ENCODE peak calls at places on chromosome 14, in nine cellular contexts. One of them, this sample, is unnamed.

GRCh38 chr14:101054671-101055070 is 151.1 kb upstream of the RTL1 start:
- DNase-seq in nephron progenitor cell: no peak
- DNase-seq in esophagus muscularis mucosa: no peak
- DNase-seq in lower lobe of right lung: no peak
- DNase-seq in ascending aorta: no peak
- DNase-seq in BJ: no peak
- DNase-seq in AG10803: no peak
- DNase-seq in brain microvascular endothelial cell: no peak
- DNase-seq in astrocyte of the spinal cord: no peak
- DNase-seq in this sample: no peak

GRCh38 chr14:74549588-74549987 is 56.0 kb downstream of the ISCA2 start:
- DNase-seq in nephron progenitor cell: no peak
- DNase-seq in esophagus muscularis mucosa: no peak
- DNase-seq in lower lobe of right lung: no peak
- DNase-seq in ascending aorta: no peak
- DNase-seq in BJ: no peak
- DNase-seq in AG10803: peak; percentile 34
- DNase-seq in brain microvascular endothelial cell: no peak
- DNase-seq in astrocyte of the spinal cord: no peak
- DNase-seq in this sample: peak; percentile 46

GRCh38 chr14:76424359-76424758 is 48.4 kb downstream of the ESRRB start:
- DNase-seq in nephron progenitor cell: no peak
- DNase-seq in esophagus muscularis mucosa: no peak
- DNase-seq in lower lobe of right lung: no peak
- DNase-seq in ascending aorta: no peak
- DNase-seq in BJ: no peak
- DNase-seq in AG10803: no peak
- DNase-seq in brain microvascular endothelial cell: no peak
- DNase-seq in astrocyte of the spinal cord: no peak
- DNase-seq in this sample: no peak

GRCh38 chr14:35341454-35342159 is 49.4 kb downstream of the PSMA6 start:
- DNase-seq in nephron progenitor cell: peak; percentile 67
- DNase-seq in esophagus muscularis mucosa: peak; percentile 98
- DNase-seq in lower lobe of right lung: peak; percentile 98
- DNase-seq in ascending aorta: peak; percentile 97
- DNase-seq in BJ: peak; percentile 37
- DNase-seq in AG10803: peak; percentile 94
- DNase-seq in brain microvascular endothelial cell: no peak
- DNase-seq in astrocyte of the spinal cord: peak; percentile 89
- DNase-seq in this sample: peak; percentile 99

GRCh38 chr14:99549684-99550083 is 54.3 kb downstream of the CCDC85C start:
- DNase-seq in nephron progenitor cell: no peak
- DNase-seq in esophagus muscularis mucosa: no peak
- DNase-seq in lower lobe of right lung: no peak
- DNase-seq in ascending aorta: no peak
- DNase-seq in BJ: no peak
- DNase-seq in AG10803: peak; percentile 52
- DNase-seq in brain microvascular endothelial cell: no peak
- DNase-seq in astrocyte of the spinal cord: no peak
- DNase-seq in this sample: no peak

GRCh38 chr14:21197418-21198205 is 41.7 kb upstream of the OR5AU1 start:
- DNase-seq in nephron progenitor cell: no peak
- DNase-seq in esophagus muscularis mucosa: no peak
- DNase-seq in lower lobe of right lung: no peak
- DNase-seq in ascending aorta: no peak
- DNase-seq in BJ: no peak
- DNase-seq in AG10803: no peak
- DNase-seq in brain microvascular endothelial cell: no peak
- DNase-seq in astrocyte of the spinal cord: peak; percentile 25
- DNase-seq in this sample: no peak

GRCh38 chr14:95664046-95664445 is 22.2 kb upstream of the TCL1B start:
- DNase-seq in nephron progenitor cell: no peak
- DNase-seq in esophagus muscularis mucosa: no peak
- DNase-seq in lower lobe of right lung: no peak
- DNase-seq in ascending aorta: no peak
- DNase-seq in BJ: no peak
- DNase-seq in AG10803: no peak
- DNase-seq in brain microvascular endothelial cell: no peak
- DNase-seq in astrocyte of the spinal cord: no peak
- DNase-seq in this sample: no peak

GRCh38 chr14:49594347-49595089 is 4.2 kb upstream of the LRR1 start:
- DNase-seq in nephron progenitor cell: no peak
- DNase-seq in esophagus muscularis mucosa: no peak
- DNase-seq in lower lobe of right lung: no peak
- DNase-seq in ascending aorta: no peak
- DNase-seq in BJ: no peak
- DNase-seq in AG10803: no peak
- DNase-seq in brain microvascular endothelial cell: peak; percentile 81
- DNase-seq in astrocyte of the spinal cord: peak; percentile 59
- DNase-seq in this sample: no peak

GRCh38 chr14:103121846-103122577 is 1.2 kb upstream of the TNFAIP2 start:
- DNase-seq in nephron progenitor cell: peak; percentile 79
- DNase-seq in esophagus muscularis mucosa: peak; percentile 96
- DNase-seq in lower lobe of right lung: peak; percentile 93
- DNase-seq in ascending aorta: peak; percentile 68
- DNase-seq in BJ: no peak
- DNase-seq in AG10803: peak; percentile 70
- DNase-seq in brain microvascular endothelial cell: no peak
- DNase-seq in astrocyte of the spinal cord: peak; percentile 54
- DNase-seq in this sample: peak; percentile 77

GRCh38 chr14:99757331-99758070 is 35.7 kb upstream of the EML1 start:
- DNase-seq in nephron progenitor cell: no peak
- DNase-seq in esophagus muscularis mucosa: no peak
- DNase-seq in lower lobe of right lung: no peak
- DNase-seq in ascending aorta: no peak
- DNase-seq in BJ: peak; percentile 100
- DNase-seq in AG10803: peak; percentile 97
- DNase-seq in brain microvascular endothelial cell: peak; percentile 86
- DNase-seq in astrocyte of the spinal cord: peak; percentile 95
- DNase-seq in this sample: no peak

GRCh38 chr14:73662439-73663056 is 17.8 kb downstream of the DNAL1 start:
- DNase-seq in nephron progenitor cell: no peak
- DNase-seq in esophagus muscularis mucosa: no peak
- DNase-seq in lower lobe of right lung: no peak
- DNase-seq in ascending aorta: no peak
- DNase-seq in BJ: peak; percentile 89
- DNase-seq in AG10803: peak; percentile 94
- DNase-seq in brain microvascular endothelial cell: peak; percentile 90
- DNase-seq in astrocyte of the spinal cord: peak; percentile 90
- DNase-seq in this sample: peak; percentile 11

GRCh38 chr14:71377099-71377498 is 469.8 kb downstream of the PCNX1 start:
- DNase-seq in nephron progenitor cell: no peak
- DNase-seq in esophagus muscularis mucosa: no peak
- DNase-seq in lower lobe of right lung: no peak
- DNase-seq in ascending aorta: no peak
- DNase-seq in BJ: no peak
- DNase-seq in AG10803: no peak
- DNase-seq in brain microvascular endothelial cell: no peak
- DNase-seq in astrocyte of the spinal cord: no peak
- DNase-seq in this sample: no peak

GRCh38 chr14:71383510-71383909 is 476.3 kb downstream of the PCNX1 start:
- DNase-seq in nephron progenitor cell: no peak
- DNase-seq in esophagus muscularis mucosa: no peak
- DNase-seq in lower lobe of right lung: no peak
- DNase-seq in ascending aorta: no peak
- DNase-seq in BJ: no peak
- DNase-seq in AG10803: no peak
- DNase-seq in brain microvascular endothelial cell: no peak
- DNase-seq in astrocyte of the spinal cord: no peak
- DNase-seq in this sample: no peak

GRCh38 chr14:71381814-71382213 is 474.6 kb downstream of the PCNX1 start:
- DNase-seq in nephron progenitor cell: no peak
- DNase-seq in esophagus muscularis mucosa: no peak
- DNase-seq in lower lobe of right lung: no peak
- DNase-seq in ascending aorta: no peak
- DNase-seq in BJ: no peak
- DNase-seq in AG10803: no peak
- DNase-seq in brain microvascular endothelial cell: no peak
- DNase-seq in astrocyte of the spinal cord: no peak
- DNase-seq in this sample: no peak

GRCh38 chr14:71382315-71382714 is 475.1 kb downstream of the PCNX1 start:
- DNase-seq in nephron progenitor cell: no peak
- DNase-seq in esophagus muscularis mucosa: no peak
- DNase-seq in lower lobe of right lung: no peak
- DNase-seq in ascending aorta: no peak
- DNase-seq in BJ: no peak
- DNase-seq in AG10803: no peak
- DNase-seq in brain microvascular endothelial cell: no peak
- DNase-seq in astrocyte of the spinal cord: no peak
- DNase-seq in this sample: no peak

GRCh38 chr14:71380271-71380670 is 473.0 kb downstream of the PCNX1 start:
- DNase-seq in nephron progenitor cell: no peak
- DNase-seq in esophagus muscularis mucosa: no peak
- DNase-seq in lower lobe of right lung: no peak
- DNase-seq in ascending aorta: no peak
- DNase-seq in BJ: peak; percentile 46
- DNase-seq in AG10803: peak; percentile 91
- DNase-seq in brain microvascular endothelial cell: peak; percentile 53
- DNase-seq in astrocyte of the spinal cord: peak; percentile 58
- DNase-seq in this sample: no peak
- TF ChIP-seq CTCF in nephron progenitor cell: no peak
- TF ChIP-seq CTCF in esophagus muscularis mucosa: no peak
- TF ChIP-seq CTCF in lower lobe of right lung: no peak
- TF ChIP-seq CTCF in ascending aorta: no peak
- TF ChIP-seq CTCF in BJ: no peak
- TF ChIP-seq CTCF in AG10803: no peak
- TF ChIP-seq CTCF in brain microvascular endothelial cell: no peak
- TF ChIP-seq CTCF in astrocyte of the spinal cord: no peak
- TF ChIP-seq CTCF in this sample: no peak

GRCh38 chr14:104724407-104724980 is 465 bp downstream of the ADSS1 start:
- DNase-seq in nephron progenitor cell: no peak
- DNase-seq in esophagus muscularis mucosa: no peak
- DNase-seq in lower lobe of right lung: peak; percentile 70
- DNase-seq in ascending aorta: no peak
- DNase-seq in BJ: no peak
- DNase-seq in AG10803: no peak
- DNase-seq in brain microvascular endothelial cell: no peak
- DNase-seq in astrocyte of the spinal cord: no peak
- DNase-seq in this sample: no peak

GRCh38 chr14:104726600-104727451 is 2.8 kb downstream of the ADSS1 start:
- DNase-seq in nephron progenitor cell: peak; percentile 40
- DNase-seq in esophagus muscularis mucosa: no peak
- DNase-seq in lower lobe of right lung: no peak
- DNase-seq in ascending aorta: no peak
- DNase-seq in BJ: no peak
- DNase-seq in AG10803: no peak
- DNase-seq in brain microvascular endothelial cell: no peak
- DNase-seq in astrocyte of the spinal cord: no peak
- DNase-seq in this sample: no peak

GRCh38 chr14:104723651-104724406 is at the start of gene ADSS1:
- DNase-seq in nephron progenitor cell: peak; percentile 79
- DNase-seq in esophagus muscularis mucosa: no peak
- DNase-seq in lower lobe of right lung: peak; percentile 83
- DNase-seq in ascending aorta: no peak
- DNase-seq in BJ: no peak
- DNase-seq in AG10803: peak; percentile 35
- DNase-seq in brain microvascular endothelial cell: no peak
- DNase-seq in astrocyte of the spinal cord: no peak
- DNase-seq in this sample: peak; percentile 44

GRCh38 chr14:104725772-104726548 is 1.9 kb downstream of the ADSS1 start:
- DNase-seq in nephron progenitor cell: no peak
- DNase-seq in esophagus muscularis mucosa: no peak
- DNase-seq in lower lobe of right lung: no peak
- DNase-seq in ascending aorta: no peak
- DNase-seq in BJ: no peak
- DNase-seq in AG10803: no peak
- DNase-seq in brain microvascular endothelial cell: no peak
- DNase-seq in astrocyte of the spinal cord: no peak
- DNase-seq in this sample: no peak

GRCh38 chr14:104724981-104725771 is 1.1 kb downstream of the ADSS1 start:
- DNase-seq in nephron progenitor cell: peak; percentile 63
- DNase-seq in esophagus muscularis mucosa: no peak
- DNase-seq in lower lobe of right lung: no peak
- DNase-seq in ascending aorta: no peak
- DNase-seq in BJ: no peak
- DNase-seq in AG10803: no peak
- DNase-seq in brain microvascular endothelial cell: no peak
- DNase-seq in astrocyte of the spinal cord: peak; percentile 33
- DNase-seq in this sample: no peak
- TF ChIP-seq CTCF in nephron progenitor cell: peak; percentile 41
- TF ChIP-seq CTCF in esophagus muscularis mucosa: no peak
- TF ChIP-seq CTCF in lower lobe of right lung: no peak
- TF ChIP-seq CTCF in ascending aorta: peak; percentile 53
- TF ChIP-seq CTCF in BJ: peak; percentile 57
- TF ChIP-seq CTCF in AG10803: peak; percentile 38
- TF ChIP-seq CTCF in brain microvascular endothelial cell: peak; percentile 56
- TF ChIP-seq CTCF in astrocyte of the spinal cord: peak; percentile 32
- TF ChIP-seq CTCF in this sample: no peak

GRCh38 chr14:57182760-57183503 is 85.8 kb downstream of the EXOC5 start:
- DNase-seq in nephron progenitor cell: peak; percentile 26
- DNase-seq in esophagus muscularis mucosa: no peak
- DNase-seq in lower lobe of right lung: no peak
- DNase-seq in ascending aorta: no peak
- DNase-seq in BJ: no peak
- DNase-seq in AG10803: no peak
- DNase-seq in brain microvascular endothelial cell: no peak
- DNase-seq in astrocyte of the spinal cord: no peak
- DNase-seq in this sample: no peak
- TF ChIP-seq CTCF in nephron progenitor cell: peak; percentile 57
- TF ChIP-seq CTCF in esophagus muscularis mucosa: no peak
- TF ChIP-seq CTCF in lower lobe of right lung: no peak
- TF ChIP-seq CTCF in ascending aorta: no peak
- TF ChIP-seq CTCF in BJ: peak; percentile 17
- TF ChIP-seq CTCF in AG10803: peak; percentile 28
- TF ChIP-seq CTCF in brain microvascular endothelial cell: peak; percentile 59
- TF ChIP-seq CTCF in astrocyte of the spinal cord: peak; percentile 35
- TF ChIP-seq CTCF in this sample: no peak

GRCh38 chr14:58639842-58640484 is 2.2 kb downstream of the DACT1 start:
- DNase-seq in nephron progenitor cell: peak; percentile 52
- DNase-seq in esophagus muscularis mucosa: peak; percentile 77
- DNase-seq in lower lobe of right lung: no peak
- DNase-seq in ascending aorta: no peak
- DNase-seq in BJ: peak; percentile 66
- DNase-seq in AG10803: peak; percentile 96
- DNase-seq in brain microvascular endothelial cell: peak; percentile 86
- DNase-seq in astrocyte of the spinal cord: peak; percentile 87
- DNase-seq in this sample: peak; percentile 35

GRCh38 chr14:58636129-58636528 is 1.6 kb upstream of the DACT1 start:
- DNase-seq in nephron progenitor cell: no peak
- DNase-seq in esophagus muscularis mucosa: no peak
- DNase-seq in lower lobe of right lung: no peak
- DNase-seq in ascending aorta: no peak
- DNase-seq in BJ: no peak
- DNase-seq in AG10803: no peak
- DNase-seq in brain microvascular endothelial cell: no peak
- DNase-seq in astrocyte of the spinal cord: no peak
- DNase-seq in this sample: no peak

GRCh38 chr14:58637040-58637390 is 747 bp upstream of the DACT1 start:
- DNase-seq in nephron progenitor cell: no peak
- DNase-seq in esophagus muscularis mucosa: peak; percentile 93
- DNase-seq in lower lobe of right lung: no peak
- DNase-seq in ascending aorta: peak; percentile 33
- DNase-seq in BJ: peak; percentile 82
- DNase-seq in AG10803: peak; percentile 89
- DNase-seq in brain microvascular endothelial cell: peak; percentile 96
- DNase-seq in astrocyte of the spinal cord: peak; percentile 95
- DNase-seq in this sample: peak; percentile 39

GRCh38 chr14:58637391-58638230 is at the start of gene DACT1:
- DNase-seq in nephron progenitor cell: peak; percentile 86
- DNase-seq in esophagus muscularis mucosa: peak; percentile 92
- DNase-seq in lower lobe of right lung: peak; percentile 60
- DNase-seq in ascending aorta: no peak
- DNase-seq in BJ: no peak
- DNase-seq in AG10803: peak; percentile 80
- DNase-seq in brain microvascular endothelial cell: peak; percentile 75
- DNase-seq in astrocyte of the spinal cord: peak; percentile 87
- DNase-seq in this sample: peak; percentile 45

GRCh38 chr14:58638231-58639205 is 756 bp downstream of the DACT1 start:
- DNase-seq in nephron progenitor cell: peak; percentile 32
- DNase-seq in esophagus muscularis mucosa: peak; percentile 26
- DNase-seq in lower lobe of right lung: no peak
- DNase-seq in ascending aorta: no peak
- DNase-seq in BJ: no peak
- DNase-seq in AG10803: peak; percentile 36
- DNase-seq in brain microvascular endothelial cell: no peak
- DNase-seq in astrocyte of the spinal cord: peak; percentile 39
- DNase-seq in this sample: no peak
- TF ChIP-seq CTCF in nephron progenitor cell: no peak
- TF ChIP-seq CTCF in esophagus muscularis mucosa: no peak
- TF ChIP-seq CTCF in lower lobe of right lung: no peak
- TF ChIP-seq CTCF in ascending aorta: peak; percentile 13
- TF ChIP-seq CTCF in BJ: no peak
- TF ChIP-seq CTCF in AG10803: no peak
- TF ChIP-seq CTCF in brain microvascular endothelial cell: peak; percentile 23
- TF ChIP-seq CTCF in astrocyte of the spinal cord: no peak
- TF ChIP-seq CTCF in this sample: no peak